ENCODE peak calls at places on chromosomes 1 and 21, in six cellular contexts. S, P, H, T, O and D are unnamed samples.

GRCh38 chr1:29258974-29259801 is 22.9 kb downstream of the PTPRU start:
- DNase-seq in S (no peak), P (no peak), H (no peak), O (no peak), T (no peak), D (no peak)

GRCh38 chr1:154497026-154497806 is 4.8 kb upstream of the TDRD10 start:
- DNase-seq in O (no peak), P (no peak), H (no peak), S (no peak), T (no peak), D (no peak)

GRCh38 chr1:81330111-81330510 is 470.6 kb upstream of the ADGRL2 start:
- DNase-seq in P (no peak), S (no peak), T (no peak), H (no peak), O (no peak), D (no peak)

GRCh38 chr1:26702680-26703038 is 6.8 kb downstream of the ARID1A start:
- DNase-seq in P (no peak), S (no peak), T (no peak), O (no peak), H (no peak), D (no peak)

GRCh38 chr1:110161822-110162221 is 11.5 kb downstream of the SLC6A17 start:
- DNase-seq in O (no peak), P (no peak), H (no peak), T (no peak), S (no peak), D (no peak)

GRCh38 chr1:99180343-99180808 is 83.9 kb upstream of the PLPPR4 start:
- DNase-seq in O (no peak), T (no peak), P (no peak), H (peak), S (peak), D (peak)

GRCh38 chr1:195026792-195027191 is 1581.4 kb downstream of the KCNT2 start:
- DNase-seq in T (no peak), H (no peak), S (no peak), O (no peak), P (no peak), D (no peak)

GRCh38 chr1:147334292-147334691 is 91.8 kb downstream of the CHD1L start:
- DNase-seq in O (no peak), T (no peak), H (no peak), P (no peak), S (no peak), D (no peak)

DNA sequence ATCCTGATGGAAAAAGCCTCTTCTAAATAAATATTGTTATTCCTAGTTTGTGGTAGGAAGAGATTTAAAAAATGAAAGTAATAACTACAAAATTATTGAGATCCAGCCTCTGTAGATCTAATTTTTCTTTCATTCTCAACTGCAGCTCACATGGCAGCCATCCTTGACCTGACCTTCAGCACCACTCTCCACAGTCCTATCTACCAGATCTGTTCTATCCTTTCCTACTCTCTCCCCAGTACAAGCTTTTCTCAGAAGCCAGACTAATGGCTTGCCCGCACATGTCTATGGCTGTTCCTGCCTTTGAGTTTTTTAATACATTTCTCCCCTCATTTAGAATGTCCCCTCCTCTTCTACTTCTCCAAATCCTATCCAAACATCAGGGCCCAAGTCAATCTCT is 51.5 kb downstream of the MACO1 start:
- DNase-seq in P (no peak), T (no peak), H (no peak), O (no peak), S (no peak), D (no peak)
- H3K4me3 ChIP-seq in P (no peak), T (no peak), H (no peak), O (no peak), S (no peak), D (no peak)

DNA sequence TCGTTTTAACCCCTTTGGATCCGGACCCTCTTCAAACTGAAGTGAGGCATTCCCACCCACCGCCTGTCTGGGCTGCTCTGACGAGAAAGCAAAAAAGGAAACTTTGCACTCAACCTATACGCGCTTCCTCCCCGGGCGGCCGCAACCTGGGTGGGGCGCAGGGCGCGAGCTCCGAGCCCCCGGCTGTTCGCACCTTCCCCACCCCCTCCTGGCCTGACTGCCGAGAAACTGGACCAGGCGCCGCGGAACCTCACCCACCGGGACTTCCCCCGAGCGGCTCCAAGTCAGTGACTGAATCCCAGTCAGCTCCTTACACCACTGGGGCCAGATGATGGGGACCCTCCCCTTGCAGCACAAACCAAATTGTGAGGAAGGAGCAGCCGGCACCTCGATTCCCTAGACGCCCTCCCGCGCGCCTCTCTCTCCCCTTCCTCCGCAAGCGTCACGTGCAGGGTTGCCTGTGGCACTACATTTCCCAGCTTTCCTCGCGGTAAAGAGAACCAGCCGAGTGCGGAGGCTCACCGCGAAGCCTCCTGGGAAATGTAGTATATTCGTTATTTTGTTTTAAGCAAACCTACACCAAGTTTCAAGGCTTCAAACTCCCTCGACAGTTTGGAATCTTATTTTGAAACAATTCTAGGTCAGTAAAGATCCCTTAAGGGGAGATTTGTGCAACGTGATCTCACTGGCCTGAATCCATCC is at the start of gene RAB29:
- DNase-seq in T (peak), O (peak), P (peak), S (peak), H (peak), D (peak)
- TF ChIP-seq CTCF in T (no peak), O (no peak), P (no peak), S (no peak), H (no peak), D (no peak)

DNA sequence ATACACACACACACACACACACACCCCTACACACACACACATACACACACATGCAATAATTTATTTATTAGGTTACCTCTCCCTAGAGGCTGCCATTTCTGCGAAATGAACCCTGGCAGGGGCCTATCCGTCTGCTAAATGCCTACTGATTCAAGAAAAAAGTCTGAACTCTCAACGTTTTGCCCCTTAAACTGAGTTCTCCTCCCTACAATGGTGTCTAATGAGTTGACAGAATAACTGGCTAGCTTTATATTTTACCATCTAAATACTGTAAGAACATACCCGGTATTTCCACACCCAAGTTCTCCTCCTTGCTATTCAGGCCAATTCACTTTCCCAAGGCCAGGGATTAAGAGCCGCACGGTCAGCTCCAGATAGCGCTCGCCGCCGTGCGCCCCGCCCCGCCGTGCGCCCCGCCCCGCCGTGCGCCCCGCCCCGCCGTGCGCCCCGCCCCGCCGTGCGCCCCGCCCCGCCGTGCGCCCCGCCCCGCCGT is 339 bp upstream of the RNPC3 start:
- DNase-seq in O (no peak), S (peak), H (no peak), P (no peak), T (peak), D (no peak)
- H3K4me3 ChIP-seq in O (no peak), S (peak), H (no peak), P (peak), T (no peak), D (no peak)

GRCh38 chr1:172609528-172609927 is 49.4 kb upstream of the FASLG start:
- DNase-seq in O (no peak), H (no peak), T (no peak), S (no peak), P (no peak), D (no peak)

GRCh38 chr1:172608098-172608601 is 50.8 kb upstream of the FASLG start:
- DNase-seq in S (no peak), T (no peak), O (no peak), H (no peak), P (no peak), D (no peak)

GRCh38 chr1:172603816-172604215 is 55.1 kb upstream of the FASLG start:
- DNase-seq in P (no peak), T (no peak), O (no peak), H (no peak), S (no peak), D (no peak)

GRCh38 chr1:172605641-172606040 is 53.3 kb upstream of the FASLG start:
- DNase-seq in T (no peak), S (no peak), H (no peak), O (no peak), P (no peak), D (no peak)

DNA sequence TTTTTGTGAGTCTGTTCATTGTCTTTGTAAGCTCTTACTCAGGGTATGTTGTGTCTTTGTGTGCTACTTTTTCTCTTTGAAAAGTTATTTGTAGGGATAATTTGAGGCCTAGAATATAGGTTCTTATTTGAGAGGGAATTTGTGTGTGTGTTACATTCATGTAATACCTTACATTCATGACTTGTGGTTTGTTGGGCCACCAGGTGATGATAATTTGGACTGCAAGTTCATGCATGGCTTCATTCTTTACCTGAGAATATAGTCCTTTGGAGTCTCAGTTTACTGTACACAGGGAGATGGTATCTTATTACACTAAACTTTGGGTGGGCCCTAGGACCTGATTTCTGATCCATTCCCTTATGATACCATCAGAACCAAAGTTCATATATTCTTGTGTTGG is 51.8 kb upstream of the FASLG start:
- DNase-seq in S (no peak), H (no peak), T (no peak), P (no peak), O (no peak), D (no peak)
- TF ChIP-seq CTCF in S (no peak), H (no peak), T (no peak), P (no peak), O (no peak), D (no peak)

DNA sequence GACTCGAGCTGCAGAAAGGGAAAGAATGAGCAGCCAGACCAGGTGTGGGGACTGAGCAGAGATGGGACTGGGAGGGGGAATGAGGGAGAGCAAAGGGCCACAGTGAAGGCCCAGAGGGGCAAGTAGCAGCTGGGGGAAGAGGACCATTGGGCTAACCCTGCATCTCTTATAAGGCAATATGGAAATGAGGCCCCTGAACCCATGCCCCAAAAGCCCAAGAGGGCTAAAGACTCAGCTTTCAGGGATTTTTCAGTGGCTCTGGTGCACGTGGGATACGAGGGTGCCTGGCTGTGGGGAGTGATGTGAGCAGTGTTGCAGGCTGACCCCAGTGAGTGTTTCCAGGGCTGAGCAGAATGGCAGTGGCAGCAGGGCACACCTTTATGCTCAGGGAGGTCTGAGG is 496 bp upstream of the TNNI1 start:
- DNase-seq in H (no peak), P (no peak), S (no peak), O (no peak), T (no peak), D (no peak)
- H3K4me3 ChIP-seq in H (no peak), P (no peak), S (no peak), O (no peak), T (no peak), D (no peak)

GRCh38 chr21:35053356-35054096 is 4.4 kb upstream of the RUNX1 start:
- DNase-seq in T (no peak), P (no peak), H (no peak), S (no peak), O (no peak), D (no peak)
- TF ChIP-seq CTCF in T (no peak), P (no peak), H (no peak), S (no peak), O (no peak), D (no peak)

GRCh38 chr1:228456252-228457016 is 30.7 kb upstream of the RNF187 start:
- DNase-seq in O (no peak), H (no peak), P (no peak), T (no peak), S (no peak), D (no peak)
- H3K4me3 ChIP-seq in O (no peak), H (no peak), P (peak), T (peak), S (peak), D (peak)

DNA sequence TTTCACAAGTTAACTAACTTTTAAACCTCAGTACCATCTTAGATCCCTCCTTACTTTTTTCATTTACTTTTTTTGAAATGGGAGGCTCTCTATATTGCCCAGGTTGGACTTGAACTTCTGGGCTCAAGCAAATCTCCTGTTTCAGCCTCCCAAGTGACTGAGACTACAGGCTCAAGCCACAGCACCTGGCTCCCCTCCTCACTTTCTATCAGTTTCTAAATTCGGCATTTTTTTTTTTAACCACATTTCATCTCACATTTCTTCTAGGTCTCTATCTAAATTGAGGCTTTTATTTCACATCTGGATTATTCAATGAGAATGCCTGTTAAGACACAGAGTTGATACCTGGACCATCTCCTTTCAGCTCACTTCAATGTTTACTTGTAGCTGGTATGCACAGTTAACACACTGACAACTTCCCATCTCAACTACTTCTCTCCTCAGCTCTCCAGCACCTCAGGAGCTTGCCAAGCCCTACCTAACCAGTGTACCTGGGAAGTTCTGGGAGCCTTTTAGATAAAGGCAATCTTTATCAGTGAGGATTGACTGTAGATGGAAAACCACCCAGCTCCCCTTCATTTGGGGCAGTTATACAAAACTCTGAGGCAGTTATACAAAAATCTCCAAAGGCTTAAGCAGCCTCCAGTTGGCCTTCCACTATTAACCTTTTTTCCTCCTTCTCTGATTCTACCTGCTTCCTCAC is 3.4 kb downstream of the USP33 start:
- DNase-seq in T (no peak), H (no peak), P (no peak), O (no peak), S (no peak), D (no peak)
- TF ChIP-seq CTCF in T (no peak), H (no peak), P (no peak), O (no peak), S (no peak), D (no peak)

GRCh38 chr21:36846624-36847023 is 119.8 kb downstream of the HLCS start:
- DNase-seq in P (no peak), O (no peak), S (no peak), H (no peak), T (no peak), D (no peak)
- H3K4me3 ChIP-seq in P (no peak), O (no peak), S (no peak), H (no peak), T (no peak), D (no peak)